ENCODE peak calls at places on chromosomes 16 and 17, in four cellular contexts. G is K562, C is HepG2, V is H1. N is an unnamed sample.

GRCh38 chr16:47699090-47699489 is 238.0 kb downstream of the PHKB start:
- DNase-seq in C (no peak), G (no peak), V (no peak), N (no peak)

GRCh38 chr17:42031584-42031983 is 11.7 kb downstream of the NKIRAS2 start:
- DNase-seq in V (no peak), C (peak; percentile 52), G (no peak), N (no peak)

GRCh38 chr17:58331815-58332719 is 3.5 kb upstream of the TSPOAP1 start:
- DNase-seq in G (peak; percentile 92), V (no peak), C (no peak), N (no peak)

GRCh38 chr17:57256708-57257112 is 387 bp downstream of the MSI2 start:
- DNase-seq in C (no peak), V (no peak), G (peak; percentile 25), N (peak; percentile 33)

GRCh38 chr16:64421515-64421914 is 700.3 kb downstream of the CDH11 start:
- DNase-seq in V (no peak), G (no peak), C (no peak), N (no peak)

GRCh38 chr16:50884066-50884860 is 142.4 kb downstream of the CYLD start:
- DNase-seq in V (peak; percentile 94), G (peak; percentile 72), C (peak; percentile 30), N (no peak)

GRCh38 chr17:5418858-5419355 is 555 bp downstream of the NUP88 start:
- DNase-seq in V (no peak), C (peak; percentile 17), G (no peak), N (no peak)

GRCh38 chr16:28326881-28327610 is 34.7 kb downstream of the SBK1 start:
- DNase-seq in V (peak; percentile 88), C (peak; percentile 61), G (peak; percentile 81), N (peak; percentile 72)

GRCh38 chr16:51267676-51268075 is 116.6 kb upstream of the SALL1 start:
- DNase-seq in C (no peak), G (no peak), V (no peak), N (no peak)

GRCh38 chr16:68640972-68641371 is 4.1 kb upstream of the CDH3 start:
- DNase-seq in G (no peak), C (no peak), V (no peak), N (no peak)

GRCh38 chr16:4288148-4288921 is 15.5 kb upstream of the TFAP4 start:
- DNase-seq in C (peak; percentile 55), G (peak; percentile 89), V (peak; percentile 98), N (peak; percentile 74)

GRCh38 chr16:10694306-10694705 is 424 bp downstream of the TEKT5 start:
- DNase-seq in V (no peak), C (no peak), G (no peak), N (no peak)

GRCh38 chr17:76740329-76741118 is 2.6 kb downstream of the MFSD11 start:
- DNase-seq in G (no peak), C (no peak), V (no peak), N (no peak)

GRCh38 chr17:80071116-80071980 is 30.0 kb upstream of the GAA start:
- DNase-seq in C (peak; percentile 43), V (no peak), G (no peak), N (no peak)

GRCh38 chr16:49398761-49399160 is 25.2 kb downstream of the C16orf78 start:
- DNase-seq in G (no peak), C (no peak), V (no peak), N (no peak)

GRCh38 chr17:76405967-76406647 is 21.7 kb downstream of the SPHK1 start:
- DNase-seq in C (no peak), V (no peak), G (peak; percentile 93), N (no peak)

GRCh38 chr17:14303343-14304221 is 2.7 kb downstream of the HS3ST3B1 start:
- DNase-seq in G (peak; percentile 10), V (peak; percentile 64), C (no peak), N (no peak)

GRCh38 chr16:19177111-19177747 is 9.2 kb downstream of the SYT17 start:
- DNase-seq in V (no peak), G (no peak), C (peak; percentile 47), N (peak; percentile 37)

GRCh38 chr16:81889896-81890634 is 111.0 kb downstream of the PLCG2 start:
- DNase-seq in V (peak; percentile 79), C (peak; percentile 70), G (peak; percentile 78), N (peak; percentile 74)

GRCh38 chr17:15377608-15378007 is 36.2 kb upstream of the TEKT3 start:
- DNase-seq in G (no peak), V (no peak), C (peak; percentile 89), N (no peak)

GRCh38 chr16:11916524-11917285 is 949 bp upstream of the GSPT1 start:
- DNase-seq in C (peak; percentile 99), V (no peak), G (peak; percentile 24), N (peak; percentile 87)

GRCh38 chr17:79070266-79070880 is 4.3 kb upstream of the ENGASE start:
- DNase-seq in V (no peak), G (no peak), C (no peak), N (no peak)

GRCh38 chr17:41360291-41360995 is 9.2 kb downstream of the KRT33B start:
- DNase-seq in G (no peak), C (no peak), V (no peak), N (no peak)

GRCh38 chr17:65228734-65229390 is 91.7 kb downstream of the RGS9 start:
- DNase-seq in G (peak; percentile 70), C (no peak), V (no peak), N (no peak)

GRCh38 chr17:42252528-42253172 is 23.5 kb downstream of the STAT5B start:
- DNase-seq in C (no peak), G (no peak), V (no peak), N (no peak)

GRCh38 chr17:58089111-58089510 is 5.9 kb downstream of the DYNLL2 start:
- DNase-seq in G (no peak), V (peak; percentile 23), C (no peak), N (no peak)

GRCh38 chr17:77451271-77451893 is 310.6 kb downstream of the SEC14L1 start:
- DNase-seq in G (peak; percentile 75), V (peak; percentile 88), C (peak; percentile 96), N (no peak)

GRCh38 chr16:25051446-25052160 is 36.4 kb upstream of the ARHGAP17 start:
- DNase-seq in V (no peak), G (no peak), C (no peak), N (no peak)

GRCh38 chr16:85401370-85401916 is 211.7 kb upstream of the GSE1 start:
- DNase-seq in G (no peak), C (no peak), V (peak; percentile 42), N (no peak)

GRCh38 chr16:2963611-2964415 is at the start of gene KREMEN2:
- DNase-seq in C (peak; percentile 56), G (peak; percentile 91), V (peak; percentile 87), N (peak; percentile 85)

GRCh38 chr17:5922476-5922875 is 147.7 kb upstream of the WSCD1 start:
- DNase-seq in G (no peak), V (no peak), C (no peak), N (no peak)

GRCh38 chr16:87657621-87658192 is 55.4 kb downstream of the JPH3 start:
- DNase-seq in V (peak; percentile 70), C (peak; percentile 40), G (peak; percentile 62), N (peak; percentile 59)

GRCh38 chr17:67359960-67360817 is 6.2 kb downstream of the PSMD12 start:
- DNase-seq in G (peak; percentile 39), V (no peak), C (no peak), N (peak; percentile 40)

GRCh38 chr16:15576960-15577958 is 65.7 kb downstream of the MARF1 start:
- DNase-seq in G (peak; percentile 75), C (peak; percentile 31), V (no peak), N (no peak)

GRCh38 chr17:29157310-29157709 is 22.9 kb downstream of the MYO18A start:
- DNase-seq in V (no peak), C (no peak), G (no peak), N (no peak)
- TF ChIP-seq RNF2 in V (no peak), C (no peak), G (no peak), N (no peak)

DNA sequence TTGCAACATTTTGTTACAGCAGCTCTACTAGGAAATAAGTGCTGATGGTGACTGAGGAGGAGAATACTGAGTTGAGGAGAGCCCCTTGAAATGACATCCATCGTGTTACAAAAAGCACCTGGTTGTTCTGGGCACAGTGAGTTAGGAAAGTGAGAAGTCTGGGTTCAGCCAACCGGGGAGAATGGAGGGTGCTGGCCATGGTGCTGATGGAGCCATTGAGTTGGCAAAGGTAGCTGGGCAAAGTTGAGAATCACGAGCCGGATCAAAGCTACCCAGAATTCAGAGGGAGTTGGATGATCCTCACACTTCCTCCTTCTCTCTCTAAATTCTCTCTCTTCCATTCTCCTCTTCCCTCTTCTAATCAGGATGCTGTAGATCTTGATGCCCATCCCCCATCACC is 35.0 kb upstream of the ASIC2 start:
- DNase-seq in G (no peak), V (peak; percentile 69), C (no peak), N (no peak)
- TF ChIP-seq RNF2 in G (no peak), V (no peak), C (no peak), N (no peak)

GRCh38 chr16:8398548-8398947 is 191.8 kb downstream of the TMEM114 start:
- DNase-seq in V (no peak), G (no peak), C (no peak), N (no peak)

GRCh38 chr16:8397223-8397622 is 193.1 kb downstream of the TMEM114 start:
- DNase-seq in V (no peak), G (no peak), C (no peak), N (no peak)

GRCh38 chr16:8403978-8404738 is 186.2 kb downstream of the TMEM114 start:
- DNase-seq in V (no peak), G (no peak), C (no peak), N (no peak)

GRCh38 chr16:8407351-8407750 is 183.0 kb downstream of the TMEM114 start:
- DNase-seq in V (no peak), C (no peak), G (no peak), N (no peak)

GRCh38 chr16:8402981-8403853 is 187.1 kb downstream of the TMEM114 start:
- DNase-seq in V (no peak), G (no peak), C (peak; percentile 33), N (no peak)
- TF ChIP-seq RNF2 in V (no peak), G (no peak), C (no peak), N (no peak)

DNA sequence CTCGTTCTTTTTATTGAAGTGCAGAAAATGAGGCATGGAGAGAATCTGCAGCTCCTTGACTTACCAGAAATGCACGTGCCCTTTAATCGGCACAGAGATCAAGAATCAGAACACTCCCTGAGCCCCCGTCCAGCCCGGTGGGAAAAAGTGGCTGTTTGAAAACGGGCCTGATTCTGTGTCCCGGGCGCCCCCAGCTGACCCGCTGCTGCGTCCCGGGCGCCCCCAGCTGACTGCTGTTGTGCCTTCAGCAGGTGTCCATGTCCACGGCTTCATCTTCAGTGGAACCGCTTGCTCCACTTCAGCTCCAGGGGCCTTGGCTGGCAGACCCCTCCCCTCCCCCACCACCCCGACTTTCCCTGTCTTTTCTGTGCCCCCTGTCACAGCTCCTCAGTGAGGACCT is 47.8 kb downstream of the FOXK2 start:
- DNase-seq in G (no peak), C (no peak), V (no peak), N (no peak)
- TF ChIP-seq RNF2 in G (no peak), C (no peak), V (no peak), N (no peak)

N was measured in A549.